ENCODE peak calls at places on chromosomes 11 and 22, in seven cellular contexts. One of them, this sample, is unnamed.

GRCh38 chr22:32746715-32747114 is 54.8 kb upstream of the TIMP3 start:
- DNase-seq in H1: no peak
- DNase-seq in HepG2: no peak
- DNase-seq in HCT116: no peak
- DNase-seq in fibroblast of lung: no peak
- DNase-seq in IMR-90: no peak
- DNase-seq in GM23338: no peak
- DNase-seq in this sample: no peak

GRCh38 chr11:95451682-95452081 is 220.7 kb upstream of the SESN3 start:
- DNase-seq in GM23338: no peak
- DNase-seq in fibroblast of lung: peak; percentile 87
- DNase-seq in IMR-90: peak; percentile 73
- DNase-seq in HCT116: no peak
- DNase-seq in HepG2: no peak
- DNase-seq in H1: no peak
- DNase-seq in this sample: no peak

GRCh38 chr11:113446938-113447337 is 28.3 kb downstream of the DRD2 start:
- DNase-seq in IMR-90: no peak
- DNase-seq in H1: no peak
- DNase-seq in fibroblast of lung: no peak
- DNase-seq in HepG2: no peak
- DNase-seq in GM23338: no peak
- DNase-seq in HCT116: no peak
- DNase-seq in this sample: no peak

GRCh38 chr11:3614742-3615171 is 27.0 kb downstream of the ART5 start:
- DNase-seq in HCT116: no peak
- DNase-seq in GM23338: no peak
- DNase-seq in IMR-90: no peak
- DNase-seq in HepG2: no peak
- DNase-seq in H1: no peak
- DNase-seq in fibroblast of lung: no peak
- DNase-seq in this sample: peak; percentile 10

GRCh38 chr11:15742626-15743243 is 613.6 kb downstream of the SOX6 start:
- DNase-seq in IMR-90: peak; percentile 50
- DNase-seq in H1: no peak
- DNase-seq in HCT116: no peak
- DNase-seq in GM23338: no peak
- DNase-seq in HepG2: no peak
- DNase-seq in fibroblast of lung: peak; percentile 52
- DNase-seq in this sample: no peak

GRCh38 chr11:88275636-88276035 is 61.9 kb downstream of the CTSC start:
- DNase-seq in IMR-90: no peak
- DNase-seq in H1: no peak
- DNase-seq in HepG2: no peak
- DNase-seq in GM23338: no peak
- DNase-seq in HCT116: no peak
- DNase-seq in fibroblast of lung: no peak
- DNase-seq in this sample: no peak

GRCh38 chr22:37501610-37502341 is 15.6 kb upstream of the MFNG start:
- DNase-seq in IMR-90: peak; percentile 93
- DNase-seq in fibroblast of lung: peak; percentile 90
- DNase-seq in H1: no peak
- DNase-seq in HepG2: peak; percentile 99
- DNase-seq in HCT116: no peak
- DNase-seq in GM23338: no peak
- DNase-seq in this sample: no peak

GRCh38 chr11:10587995-10588394 is 19.5 kb upstream of the LYVE1 start:
- DNase-seq in IMR-90: no peak
- DNase-seq in H1: no peak
- DNase-seq in HepG2: no peak
- DNase-seq in HCT116: no peak
- DNase-seq in fibroblast of lung: no peak
- DNase-seq in GM23338: no peak
- DNase-seq in this sample: no peak

GRCh38 chr11:45158891-45159605 is 12.6 kb downstream of the PRDM11 start:
- DNase-seq in IMR-90: no peak
- DNase-seq in fibroblast of lung: no peak
- DNase-seq in H1: no peak
- DNase-seq in HepG2: no peak
- DNase-seq in GM23338: no peak
- DNase-seq in HCT116: no peak
- DNase-seq in this sample: no peak

GRCh38 chr22:29607426-29607825 is 4.0 kb downstream of the NF2 start:
- DNase-seq in H1: no peak
- DNase-seq in fibroblast of lung: peak; percentile 35
- DNase-seq in GM23338: no peak
- DNase-seq in HCT116: no peak
- DNase-seq in IMR-90: no peak
- DNase-seq in HepG2: no peak
- DNase-seq in this sample: no peak
- H3K4me2 ChIP-seq in H1: no peak overlapping the region
- H3K4me2 ChIP-seq in fibroblast of lung: no peak overlapping the region
- H3K4me2 ChIP-seq in GM23338: no peak overlapping the region
- H3K4me2 ChIP-seq in HCT116: no peak overlapping the region
- H3K4me2 ChIP-seq in IMR-90: no peak overlapping the region
- H3K4me2 ChIP-seq in HepG2: no peak overlapping the region
- H3K4me2 ChIP-seq in this sample: no peak overlapping the region

DNA sequence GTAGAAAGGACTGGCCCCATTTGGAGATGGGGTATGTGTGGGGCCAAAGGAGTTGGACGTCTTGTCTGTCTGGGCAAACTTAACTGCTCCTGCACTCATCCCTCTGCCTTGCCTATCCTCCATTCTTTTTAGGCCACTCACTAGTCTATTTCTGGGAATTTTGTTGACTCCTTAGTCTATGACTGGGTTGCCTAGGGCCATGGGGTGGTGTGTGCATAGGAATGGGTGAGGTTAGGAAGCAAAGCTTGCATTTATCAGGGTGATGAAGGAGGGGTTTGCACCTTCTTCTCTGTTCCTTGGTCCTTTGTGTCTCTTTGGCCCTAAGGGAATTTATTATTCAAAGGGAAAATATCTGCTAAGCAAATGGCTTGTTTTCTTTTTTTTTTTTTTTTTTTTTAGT is 80.9 kb upstream of the OR9Q1 start:
- DNase-seq in GM23338: no peak
- DNase-seq in fibroblast of lung: no peak
- DNase-seq in IMR-90: no peak
- DNase-seq in HCT116: no peak
- DNase-seq in H1: no peak
- DNase-seq in HepG2: no peak
- DNase-seq in this sample: no peak
- H4K20me1 ChIP-seq in GM23338: no peaks in the 10 kb centered on the region
- H4K20me1 ChIP-seq in fibroblast of lung: no peaks in the 10 kb centered on the region
- H4K20me1 ChIP-seq in IMR-90: no peaks in the 10 kb centered on the region
- H4K20me1 ChIP-seq in HCT116: no peaks in the 10 kb centered on the region
- H4K20me1 ChIP-seq in H1: no peaks in the 10 kb centered on the region
- H4K20me1 ChIP-seq in HepG2: no peaks in the 10 kb centered on the region
- H4K20me1 ChIP-seq in this sample: no peaks in the 10 kb centered on the region

DNA sequence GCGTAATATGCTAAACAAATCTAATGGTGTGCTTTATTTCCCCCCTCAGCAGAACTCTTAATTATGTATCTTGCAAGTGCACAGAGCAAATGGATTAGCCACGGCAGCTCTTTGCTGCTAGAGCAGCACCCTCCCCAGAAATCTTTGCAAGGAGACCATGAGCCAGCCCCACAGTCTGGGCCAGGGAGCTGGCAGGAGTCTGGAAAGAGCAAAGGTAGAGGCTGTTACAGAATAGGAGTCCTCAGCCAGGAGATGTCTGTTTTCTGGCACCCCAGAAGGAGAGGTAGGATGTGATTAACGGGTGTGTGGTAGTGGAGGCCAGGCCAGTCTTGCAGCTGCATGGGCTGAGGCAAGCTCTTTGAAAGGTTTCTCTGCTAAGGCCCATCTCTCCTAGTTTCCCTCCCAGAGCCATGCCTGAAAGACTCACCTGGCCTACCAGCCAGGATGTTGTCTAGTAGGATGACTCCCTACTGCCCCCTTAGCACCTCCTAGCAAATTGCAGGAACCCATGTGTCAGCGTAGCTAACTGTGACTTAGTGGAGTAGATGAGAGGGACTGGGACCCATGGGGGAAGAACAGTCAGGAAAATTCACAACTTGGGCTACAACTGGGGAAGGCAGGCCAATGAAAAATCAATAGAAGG is 557.2 kb downstream of the BUD13 start:
- DNase-seq in GM23338: peak; percentile 88
- DNase-seq in HCT116: no peak
- DNase-seq in H1: peak; percentile 67
- DNase-seq in HepG2: no peak
- DNase-seq in fibroblast of lung: no peak
- DNase-seq in IMR-90: no peak
- DNase-seq in this sample: no peak
- TF ChIP-seq CTCF in GM23338: peak; percentile 72
- TF ChIP-seq CTCF in HCT116: peak; percentile 46
- TF ChIP-seq CTCF in H1: peak; percentile 82
- TF ChIP-seq CTCF in HepG2: peak; percentile 37
- TF ChIP-seq CTCF in fibroblast of lung: no peak
- TF ChIP-seq CTCF in IMR-90: no peak
- TF ChIP-seq CTCF in this sample: peak; percentile 48

DNA sequence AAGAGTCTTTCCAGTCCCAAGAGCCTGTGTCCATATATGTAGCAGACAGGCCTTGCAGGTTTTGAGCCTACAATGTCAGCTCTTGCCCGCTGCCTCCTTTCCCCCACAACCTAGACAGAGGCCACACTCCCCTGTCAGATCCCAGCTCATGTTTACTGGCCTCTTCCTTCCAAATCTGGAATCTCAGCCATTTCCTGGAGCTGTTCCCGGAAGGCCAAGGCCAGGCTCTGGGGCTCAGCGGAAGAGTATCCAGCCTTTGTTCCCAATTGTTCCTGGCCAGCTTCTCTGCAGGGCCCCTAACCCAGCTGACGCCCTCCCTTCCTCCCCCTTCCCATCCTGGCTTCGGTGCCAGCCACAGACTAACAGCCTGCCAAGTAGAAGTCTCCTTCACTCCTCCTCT is 1.0 kb upstream of the ROBO4 start:
- DNase-seq in HCT116: no peak
- DNase-seq in IMR-90: no peak
- DNase-seq in HepG2: peak; percentile 44
- DNase-seq in GM23338: peak; percentile 43
- DNase-seq in H1: peak; percentile 47
- DNase-seq in fibroblast of lung: no peak
- DNase-seq in this sample: no peak
- H3K4me2 ChIP-seq in HCT116: peak overlapping the region; percentile 42
- H3K4me2 ChIP-seq in IMR-90: peak overlapping the region; percentile 62
- H3K4me2 ChIP-seq in HepG2: peak overlapping the region; percentile 67
- H3K4me2 ChIP-seq in GM23338: peak overlapping the region; percentile 32
- H3K4me2 ChIP-seq in H1: no peak overlapping the region
- H3K4me2 ChIP-seq in fibroblast of lung: peak overlapping the region; percentile 58
- H3K4me2 ChIP-seq in this sample: no peak overlapping the region

DNA sequence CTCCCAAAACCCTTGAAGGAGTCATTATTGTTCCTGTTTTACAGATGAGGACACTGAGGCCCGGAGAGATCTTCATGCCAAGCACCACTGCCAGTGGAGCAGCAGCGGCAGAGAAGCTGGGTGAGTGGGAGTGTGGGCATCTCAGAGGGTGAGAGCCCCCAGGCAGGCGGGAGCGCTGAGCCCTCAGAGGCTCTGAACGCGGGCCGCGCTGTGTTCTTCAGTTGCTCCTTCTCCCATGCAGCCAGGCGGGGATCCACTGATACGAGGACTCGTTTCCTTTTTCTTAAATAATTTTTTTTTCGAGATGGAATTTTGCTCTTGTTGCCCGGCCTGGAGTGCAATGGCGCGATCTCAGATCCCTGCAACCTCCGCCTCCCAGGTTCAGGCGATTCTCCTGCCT is 47.0 kb downstream of the TPBGL start:
- DNase-seq in IMR-90: no peak
- DNase-seq in HepG2: no peak
- DNase-seq in HCT116: no peak
- DNase-seq in H1: no peak
- DNase-seq in GM23338: no peak
- DNase-seq in fibroblast of lung: no peak
- DNase-seq in this sample: no peak
- H4K20me1 ChIP-seq in IMR-90: no peaks in the 10 kb centered on the region
- H4K20me1 ChIP-seq in HepG2: peaks cover 12% of the 10 kb centered on the region
- H4K20me1 ChIP-seq in HCT116: no peaks in the 10 kb centered on the region
- H4K20me1 ChIP-seq in H1: peaks cover 2% of the 10 kb centered on the region
- H4K20me1 ChIP-seq in GM23338: no peaks in the 10 kb centered on the region
- H4K20me1 ChIP-seq in fibroblast of lung: no peaks in the 10 kb centered on the region
- H4K20me1 ChIP-seq in this sample: peaks cover 16% of the 10 kb centered on the region

GRCh38 chr22:18068991-18069390 is 8.8 kb upstream of the PEX26 start:
- DNase-seq in HCT116: no peak
- DNase-seq in GM23338: no peak
- DNase-seq in fibroblast of lung: no peak
- DNase-seq in HepG2: no peak
- DNase-seq in H1: no peak
- DNase-seq in IMR-90: no peak
- DNase-seq in this sample: no peak

GRCh38 chr22:18070041-18070440 is 7.7 kb upstream of the PEX26 start:
- DNase-seq in fibroblast of lung: no peak
- DNase-seq in GM23338: no peak
- DNase-seq in HCT116: no peak
- DNase-seq in H1: no peak
- DNase-seq in IMR-90: no peak
- DNase-seq in HepG2: no peak
- DNase-seq in this sample: no peak

GRCh38 chr22:18068381-18068988 is 9.3 kb upstream of the PEX26 start:
- DNase-seq in HCT116: no peak
- DNase-seq in GM23338: no peak
- DNase-seq in IMR-90: peak; percentile 44
- DNase-seq in H1: no peak
- DNase-seq in HepG2: peak; percentile 55
- DNase-seq in fibroblast of lung: peak; percentile 65
- DNase-seq in this sample: no peak

GRCh38 chr22:18071968-18072310 is 5.9 kb upstream of the PEX26 start:
- DNase-seq in H1: no peak
- DNase-seq in fibroblast of lung: no peak
- DNase-seq in HCT116: no peak
- DNase-seq in GM23338: no peak
- DNase-seq in IMR-90: no peak
- DNase-seq in HepG2: no peak
- DNase-seq in this sample: no peak

GRCh38 chr22:18070556-18071306 is 7.1 kb upstream of the PEX26 start:
- DNase-seq in IMR-90: no peak
- DNase-seq in H1: peak; percentile 53
- DNase-seq in fibroblast of lung: no peak
- DNase-seq in GM23338: peak; percentile 24
- DNase-seq in HCT116: no peak
- DNase-seq in HepG2: peak; percentile 25
- DNase-seq in this sample: peak; percentile 21
- TF ChIP-seq CTCF in IMR-90: peak; percentile 12
- TF ChIP-seq CTCF in H1: peak; percentile 25
- TF ChIP-seq CTCF in fibroblast of lung: peak; percentile 21
- TF ChIP-seq CTCF in GM23338: peak; percentile 73
- TF ChIP-seq CTCF in HCT116: peak; percentile 74
- TF ChIP-seq CTCF in HepG2: peak; percentile 35
- TF ChIP-seq CTCF in this sample: peak; percentile 53

This sample was measured in DND-41.